ENCODE peak calls at places on chromosomes 4 and X, in ten cellular contexts. M, P, Q, C, A, T, R, J, B and K are unnamed samples.

GRCh38 chr4:69936566-69936965 is 5.7 kb downstream of the CSN1S1 start:
- DNase-seq in M (no peak), P (no peak), Q (no peak), C (no peak), A (no peak), T (no peak), R (no peak), J (no peak), B (no peak), K (no peak)

GRCh38 chr4:112939901-112940300 is 109.6 kb upstream of the ANK2 start:
- DNase-seq in M (no peak), P (no peak), Q (no peak), C (no peak), A (no peak), T (no peak), R (no peak), J (no peak), B (no peak), K (no peak)

GRCh38 chrX:55451125-55451524 is 802 bp upstream of the MAGEH1 start:
- DNase-seq in M (no peak), P (no peak), Q (no peak), C (no peak), A (no peak), T (no peak), R (no peak), J (no peak), B (no peak), K (no peak)

GRCh38 chr4:123967360-123967759 is 570.8 kb downstream of the SPRY1 start:
- DNase-seq in M (no peak), P (peak), Q (no peak), C (no peak), A (no peak), T (no peak), R (no peak), J (no peak), B (no peak), K (no peak)

GRCh38 chr4:17356926-17357325 is 155.0 kb downstream of the QDPR start:
- DNase-seq in M (no peak), P (no peak), Q (no peak), C (no peak), A (no peak), T (no peak), R (no peak), J (no peak), B (no peak), K (no peak)

GRCh38 chr4:153083447-153083921 is 120.8 kb upstream of the TRIM2 start:
- DNase-seq in M (no peak), P (peak), Q (no peak), C (peak), A (peak), T (no peak), R (peak), J (peak), B (peak), K (peak)

GRCh38 chrX:21926116-21926515 is 14.4 kb upstream of the SMS start:
- DNase-seq in M (no peak), P (no peak), Q (no peak), C (peak), A (no peak), T (no peak), R (no peak), J (no peak), B (no peak), K (no peak)

GRCh38 chr4:85725727-85726170 is 250.8 kb downstream of the ARHGAP24 start:
- DNase-seq in M (no peak), P (no peak), Q (no peak), C (no peak), A (no peak), T (peak), R (no peak), J (no peak), B (no peak), K (peak)

GRCh38 chr4:84944952-84945351 is 21.5 kb downstream of the WDFY3 start:
- DNase-seq in M (no peak), P (no peak), Q (no peak), C (peak), A (no peak), T (no peak), R (no peak), J (no peak), B (no peak), K (no peak)

GRCh38 chr4:22596384-22596783 is 80.5 kb upstream of the ADGRA3 start:
- DNase-seq in M (no peak), P (no peak), Q (no peak), C (no peak), A (no peak), T (no peak), R (no peak), J (no peak), B (no peak), K (no peak)

GRCh38 chrX:138874271-138874670 is 162.8 kb upstream of the FGF13 start:
- DNase-seq in M (no peak), P (no peak), Q (no peak), C (no peak), A (no peak), T (no peak), R (no peak), J (no peak), B (no peak), K (no peak)

GRCh38 chrX:145609951-145610511 is 207.6 kb upstream of the SLITRK2 start:
- DNase-seq in M (no peak), P (no peak), Q (no peak), C (peak), A (no peak), T (no peak), R (no peak), J (no peak), B (no peak), K (no peak)

GRCh38 chr4:110926841-110927400 is 304.0 kb upstream of the PITX2 start:
- DNase-seq in M (no peak), P (peak), Q (no peak), C (no peak), A (no peak), T (no peak), R (no peak), J (no peak), B (no peak), K (no peak)

GRCh38 chrX:93874554-93874953 is 200.5 kb downstream of the FAM133A start:
- DNase-seq in M (no peak), P (no peak), Q (no peak), C (peak), A (peak), T (no peak), R (no peak), J (peak), B (no peak), K (no peak)

GRCh38 chr4:38368612-38369011 is 295.4 kb upstream of the KLF3 start:
- DNase-seq in M (no peak), P (no peak), Q (no peak), C (peak), A (no peak), T (no peak), R (no peak), J (no peak), B (no peak), K (no peak)

GRCh38 chrX:7448123-7448522 is 300.2 kb upstream of the PUDP start:
- DNase-seq in M (no peak), P (no peak), Q (no peak), C (no peak), A (no peak), T (no peak), R (no peak), J (no peak), B (no peak), K (no peak)

GRCh38 chr4:106690487-106690886 is 321.9 kb upstream of the GIMD1 start:
- DNase-seq in M (no peak), P (no peak), Q (no peak), C (peak), A (no peak), T (no peak), R (no peak), J (no peak), B (no peak), K (no peak)

GRCh38 chr4:8913858-8914460 is 42.3 kb upstream of the HMX1 start:
- DNase-seq in M (no peak), P (no peak), Q (peak), C (no peak), A (no peak), T (no peak), R (peak), J (no peak), B (no peak), K (no peak)

GRCh38 chrX:110032534-110033161 is 29.7 kb downstream of the TMEM164 start:
- DNase-seq in M (no peak), P (no peak), Q (no peak), C (no peak), A (no peak), T (no peak), R (no peak), J (no peak), B (no peak), K (no peak)

GRCh38 chr4:13547563-13548041 is 3.3 kb upstream of the NKX3-2 start:
- DNase-seq in M (no peak), P (no peak), Q (no peak), C (peak), A (no peak), T (no peak), R (peak), J (peak), B (no peak), K (no peak)